ENCODE peak calls at places on chromosome 4, in four cellular contexts. G, Q, M and P are unnamed samples.

GRCh38 chr4:1409806-1410425 is 3.7 kb upstream of the NKX1-1 start:
- DNase-seq in G (no peak), Q (no peak), M (no peak), P (peak)

GRCh38 chr4:7027913-7028312 is 15.3 kb upstream of the TADA2B start:
- DNase-seq in G (no peak), Q (no peak), M (no peak), P (no peak)

GRCh38 chr4:169744601-169745000 is 13.1 kb downstream of the HPF1 start:
- DNase-seq in G (no peak), Q (no peak), M (no peak), P (no peak)

GRCh38 chr4:129138762-129139496 is 43.0 kb downstream of the C4orf33 start:
- DNase-seq in G (peak), Q (no peak), M (no peak), P (no peak)

GRCh38 chr4:70651864-70652506 is 14.3 kb downstream of the JCHAIN start:
- DNase-seq in G (peak), Q (no peak), M (no peak), P (no peak)

GRCh38 chr4:77153016-77153415 is 4.0 kb upstream of the CCNG2 start:
- DNase-seq in G (no peak), Q (no peak), M (no peak), P (no peak)

GRCh38 chr4:30776921-30777415 is 56.8 kb downstream of the PCDH7 start:
- DNase-seq in G (no peak), Q (no peak), M (no peak), P (no peak)

GRCh38 chr4:159297088-159297487 is 194.2 kb downstream of the RAPGEF2 start:
- DNase-seq in G (no peak), Q (no peak), M (no peak), P (no peak)

GRCh38 chr4:6324999-6325790 is 55.5 kb downstream of the WFS1 start:
- DNase-seq in G (peak), Q (no peak), M (no peak), P (peak)

GRCh38 chr4:178415925-178416324 is 973.7 kb upstream of the AGA start:
- DNase-seq in G (no peak), Q (no peak), M (no peak), P (no peak)

GRCh38 chr4:128302775-128303174 is 15.2 kb upstream of the PGRMC2 start:
- DNase-seq in G (no peak), Q (no peak), M (no peak), P (no peak)

GRCh38 chr4:77187231-77187630 is 30.2 kb downstream of the CCNG2 start:
- DNase-seq in G (no peak), Q (no peak), M (no peak), P (no peak)

GRCh38 chr4:154082760-154083530 is 294.1 kb upstream of the SFRP2 start:
- DNase-seq in G (peak), Q (no peak), M (no peak), P (no peak)

GRCh38 chr4:110837896-110838450 is 215.1 kb upstream of the PITX2 start:
- DNase-seq in G (no peak), Q (no peak), M (no peak), P (no peak)

GRCh38 chr4:25911356-25911755 is 2.7 kb upstream of the SMIM20 start:
- DNase-seq in G (no peak), Q (no peak), M (no peak), P (no peak)
- H3K27ac ChIP-seq in G (no peak), Q (no peak), M (no peak), P (no peak)

GRCh38 chr4:146520894-146521542 is 722 bp downstream of the SLC10A7 start:
- DNase-seq in G (peak), Q (no peak), M (no peak), P (no peak)

GRCh38 chr4:146522098-146522861 is 540 bp upstream of the SLC10A7 start:
- DNase-seq in G (peak), Q (peak), M (peak), P (peak)

GRCh38 chr4:146524663-146525062 is 2.9 kb upstream of the SLC10A7 start:
- DNase-seq in G (no peak), Q (no peak), M (no peak), P (no peak)

GRCh38 chr4:146521543-146522097 is at the start of gene SLC10A7:
- DNase-seq in G (peak), Q (peak), M (peak), P (peak)

DNA sequence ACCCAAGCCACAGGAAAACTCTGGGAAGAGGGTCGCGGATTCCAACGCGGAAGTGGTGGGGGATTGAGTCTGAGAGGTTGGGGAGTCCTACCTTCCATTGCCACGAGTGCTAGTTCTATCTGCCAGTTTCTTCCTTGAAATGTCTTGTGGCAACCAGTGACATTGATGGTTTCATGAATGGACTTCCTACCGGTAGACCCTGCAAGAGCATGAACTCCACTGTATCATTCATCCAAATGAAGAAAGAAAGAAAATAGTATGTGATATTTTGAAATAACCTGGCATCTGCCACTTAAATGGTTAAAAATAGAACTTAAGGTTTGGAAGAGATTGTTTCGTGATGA is 1.1 kb upstream of the SLC10A7 start:
- DNase-seq in G (no peak), Q (no peak), M (no peak), P (no peak)
- H3K27ac ChIP-seq in G (peak), Q (peak), M (peak), P (peak)

DNA sequence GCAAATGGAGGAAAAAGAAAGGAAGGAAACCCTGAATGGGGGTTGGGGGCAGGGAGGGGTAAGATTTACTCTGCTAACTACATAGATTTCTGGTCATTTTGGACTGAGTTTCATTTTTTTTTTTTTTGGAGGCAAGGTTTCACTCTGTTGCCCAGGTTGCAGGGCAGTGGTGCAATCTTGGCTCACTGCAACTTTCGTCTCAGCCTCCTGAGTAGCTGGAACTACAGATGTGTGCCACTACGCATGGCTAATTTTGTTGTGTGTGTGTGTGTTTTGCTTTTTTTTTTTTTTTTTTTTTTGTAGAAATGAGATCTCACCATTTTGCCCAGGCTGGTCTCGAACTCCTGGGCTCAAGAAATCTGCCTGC is 223.5 kb downstream of the APBB2 start:
- DNase-seq in G (no peak), Q (no peak), M (no peak), P (no peak)
- H3K27ac ChIP-seq in G (peak), Q (no peak), M (no peak), P (no peak)

DNA sequence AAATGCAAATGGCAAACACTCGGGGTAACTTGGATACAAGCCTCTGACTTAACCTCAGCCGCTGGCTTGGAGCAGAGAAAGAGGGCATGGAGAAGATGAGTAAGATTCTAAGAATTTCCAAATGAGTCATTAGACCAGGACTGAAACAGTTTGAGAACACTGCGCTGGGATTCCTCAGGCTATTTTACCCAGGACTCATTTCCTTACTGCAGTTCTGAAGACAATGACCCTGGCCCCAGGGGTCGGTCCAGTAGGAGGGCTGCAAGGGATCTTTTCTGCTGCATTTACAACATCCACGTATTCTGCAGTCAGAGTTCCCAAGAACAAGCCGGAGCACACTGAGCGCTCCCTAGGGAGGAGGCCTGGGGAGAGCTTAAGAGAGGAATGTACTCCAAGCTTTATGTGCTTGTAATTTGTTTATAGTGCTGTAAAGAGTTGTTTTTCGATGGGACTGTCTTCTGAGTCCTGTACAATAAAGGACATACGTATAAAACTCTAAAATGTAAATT is 27.3 kb upstream of the SORBS2 start:
- DNase-seq in G (peak), Q (peak), M (no peak), P (peak)
- H3K27ac ChIP-seq in G (peak), Q (peak), M (no peak), P (peak)

GRCh38 chr4:22707390-22707789 is 14.7 kb downstream of the GBA3 start:
- DNase-seq in G (no peak), Q (no peak), M (no peak), P (no peak)
- H3K27ac ChIP-seq in G (no peak), Q (no peak), M (no peak), P (no peak)

GRCh38 chr4:113761682-113762060 is at the start of gene CAMK2D:
- DNase-seq in G (peak), Q (peak), M (peak), P (peak)

GRCh38 chr4:113760852-113761681 is 471 bp downstream of the CAMK2D start:
- DNase-seq in G (peak), Q (peak), M (peak), P (peak)

GRCh38 chr4:113760094-113760851 is 1.3 kb downstream of the CAMK2D start:
- DNase-seq in G (peak), Q (peak), M (no peak), P (no peak)

GRCh38 chr4:113758361-113758760 is 3.2 kb downstream of the CAMK2D start:
- DNase-seq in G (no peak), Q (no peak), M (no peak), P (no peak)

DNA sequence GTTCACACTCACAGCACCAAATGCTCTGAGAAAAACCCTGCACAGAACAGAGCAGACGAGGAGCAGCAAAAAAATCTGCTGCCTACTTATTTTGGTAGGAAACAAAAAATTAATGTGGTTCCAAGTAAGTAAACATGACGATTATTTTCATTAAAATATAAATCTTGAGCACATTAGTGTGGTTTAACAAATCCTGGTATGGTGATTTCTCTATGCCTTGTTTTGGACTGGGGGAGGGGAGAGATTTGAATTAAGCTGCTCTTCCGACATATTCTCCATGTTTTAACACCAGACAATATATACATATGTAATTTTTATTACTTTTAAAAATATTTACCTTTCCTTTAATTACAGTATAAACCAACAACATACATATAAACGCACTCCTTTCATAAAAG is 1.8 kb downstream of the CAMK2D start:
- DNase-seq in G (no peak), Q (no peak), M (no peak), P (no peak)
- H3K27ac ChIP-seq in G (peak), Q (peak), M (no peak), P (peak)

DNA sequence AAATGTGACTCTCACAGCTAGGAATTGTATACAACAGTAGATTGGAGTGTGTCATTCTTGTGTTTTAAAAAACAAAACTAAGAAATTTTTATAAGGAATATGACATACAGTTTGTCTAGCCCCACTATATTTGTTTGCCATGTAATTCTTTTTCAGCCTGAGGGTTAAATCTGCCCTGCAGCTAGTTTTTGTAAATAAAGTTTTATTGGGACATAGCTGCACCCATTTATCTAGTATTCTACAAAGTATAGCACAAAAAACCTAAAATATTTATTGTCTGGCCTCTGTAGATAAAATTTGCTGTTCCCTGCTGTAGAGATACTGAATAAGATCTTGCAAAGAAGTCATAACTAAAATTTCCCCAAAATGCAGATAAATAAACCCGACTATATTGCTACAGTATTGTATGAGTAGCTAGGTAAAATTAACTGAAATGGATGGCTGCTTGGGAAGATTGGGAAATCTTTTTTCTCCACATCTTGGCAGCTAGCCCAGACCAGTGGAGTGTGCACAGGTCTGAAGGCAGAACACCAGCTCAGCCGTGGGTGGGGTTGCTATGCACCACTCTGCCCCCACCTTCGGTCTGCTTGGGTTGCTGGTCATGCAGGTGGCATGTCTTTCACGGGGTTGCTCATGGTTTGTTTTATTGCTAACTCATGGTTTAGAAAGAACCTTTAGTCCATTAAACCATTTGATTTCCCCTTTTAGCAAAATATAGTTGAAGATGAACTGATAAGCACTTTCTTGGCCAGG is 127.9 kb downstream of the KLHL8 start:
- DNase-seq in G (peak), Q (peak), M (peak), P (no peak)
- H3K27ac ChIP-seq in G (peak), Q (no peak), M (no peak), P (peak)